ENCODE peak calls at places on chromosomes 3 and 15, in nine cellular contexts. F is PC-3, W is D721Med, T is B cell, G is endodermal cell, Q is MM.1S, I is lower leg skin, X is lower lobe of right lung, V is fibroblast of the aortic adventitia. B is an unnamed sample.

GRCh38 chr3:5002174-5002870 is 23.1 kb downstream of the BHLHE40 start:
- DNase-seq in W (no peak), I (no peak), X (no peak), V (no peak), Q (no peak), F (no peak), T (no peak), G (peak; percentile 85), B (peak; percentile 87)

GRCh38 chr15:80615783-80616391 is 79.2 kb upstream of the ABHD17C start:
- DNase-seq in V (peak; percentile 93), F (peak; percentile 7), Q (no peak), I (peak; percentile 47), X (peak; percentile 79), W (no peak), T (no peak), G (no peak), B (no peak)

GRCh38 chr3:116930786-116931185 is 221.2 kb downstream of the TUSC7 start:
- DNase-seq in W (no peak), G (no peak), V (no peak), X (no peak), I (no peak), T (no peak), F (peak; percentile 46), Q (no peak), B (no peak)

GRCh38 chr3:126782554-126782953 is 78.5 kb downstream of the CHCHD6 start:
- DNase-seq in T (no peak), Q (no peak), G (no peak), F (peak; percentile 91), X (no peak), W (no peak), V (peak; percentile 96), I (peak; percentile 65), B (no peak)

GRCh38 chr15:47422901-47423300 is 294.4 kb upstream of the SEMA6D start:
- DNase-seq in I (no peak), X (no peak), V (no peak), G (no peak), T (no peak), W (no peak), Q (no peak), F (peak; percentile 19), B (no peak)

GRCh38 chr15:52217186-52217585 is 26.0 kb upstream of the GNB5 start:
- DNase-seq in Q (no peak), I (no peak), F (peak; percentile 33), V (no peak), T (no peak), X (no peak), G (peak; percentile 85), W (no peak), B (peak; percentile 37)

GRCh38 chr15:87570186-87570585 is 686.4 kb downstream of the NTRK3 start:
- DNase-seq in W (no peak), I (no peak), V (peak; percentile 37), F (peak; percentile 23), T (no peak), Q (peak; percentile 50), X (no peak), G (no peak), B (no peak)

GRCh38 chr3:133663569-133664313 is 2.0 kb upstream of the TOPBP1 start:
- DNase-seq in T (peak; percentile 58), G (peak; percentile 70), I (no peak), V (peak; percentile 50), F (peak; percentile 66), Q (peak; percentile 75), W (peak; percentile 51), X (no peak), B (peak; percentile 42)

GRCh38 chr3:94928921-94929320 is 866.1 kb downstream of the NSUN3 start:
- DNase-seq in Q (no peak), I (no peak), X (no peak), T (no peak), W (no peak), G (no peak), V (no peak), F (peak; percentile 86), B (no peak)

GRCh38 chr3:125679258-125679657 is 84.0 kb upstream of the OSBPL11 start:
- DNase-seq in T (no peak), V (no peak), X (no peak), F (no peak), Q (no peak), G (peak; percentile 61), W (no peak), I (no peak), B (no peak)

GRCh38 chr15:75718326-75718725 is 5.7 kb upstream of the CSPG4 start:
- DNase-seq in W (no peak), Q (no peak), V (peak; percentile 65), I (peak; percentile 67), F (peak; percentile 54), G (no peak), X (no peak), T (no peak), B (no peak)

GRCh38 chr3:8518138-8518537 is 16.5 kb downstream of the LMCD1 start:
- DNase-seq in T (no peak), V (peak; percentile 50), W (no peak), I (no peak), Q (no peak), G (peak; percentile 23), X (no peak), F (no peak), B (no peak)

GRCh38 chr3:94568041-94568440 is 505.2 kb downstream of the NSUN3 start:
- DNase-seq in G (no peak), V (no peak), W (no peak), X (no peak), Q (no peak), I (no peak), F (no peak), T (no peak), B (no peak)

GRCh38 chr3:101124125-101124524 is 130.9 kb upstream of the ABI3BP start:
- DNase-seq in W (no peak), Q (no peak), G (no peak), T (no peak), F (no peak), X (no peak), V (no peak), I (no peak), B (no peak)

GRCh38 chr15:68475449-68475848 is 43.5 kb upstream of the ITGA11 start:
- DNase-seq in G (no peak), V (no peak), F (no peak), Q (no peak), I (no peak), T (no peak), W (no peak), X (no peak), B (no peak)

GRCh38 chr3:45479627-45480026 is 91.3 kb downstream of the LARS2 start:
- DNase-seq in F (peak; percentile 78), W (no peak), I (no peak), Q (no peak), V (peak; percentile 86), X (no peak), G (no peak), T (no peak), B (no peak)

GRCh38 chr3:41267975-41268640 is 68.8 kb downstream of the CTNNB1 start:
- DNase-seq in X (no peak), G (no peak), F (peak; percentile 99), I (no peak), Q (no peak), T (no peak), V (peak; percentile 93), W (no peak), B (no peak)

GRCh38 chr3:81550415-81550814 is 211.0 kb downstream of the GBE1 start:
- DNase-seq in V (peak; percentile 55), W (no peak), I (no peak), F (peak; percentile 71), G (no peak), T (no peak), Q (no peak), X (no peak), B (no peak)

GRCh38 chr15:34434627-34435305 is 2.8 kb downstream of the GOLGA8A start:
- DNase-seq in F (no peak), W (no peak), I (no peak), X (no peak), G (no peak), Q (no peak), T (no peak), V (no peak), B (no peak)

DNA sequence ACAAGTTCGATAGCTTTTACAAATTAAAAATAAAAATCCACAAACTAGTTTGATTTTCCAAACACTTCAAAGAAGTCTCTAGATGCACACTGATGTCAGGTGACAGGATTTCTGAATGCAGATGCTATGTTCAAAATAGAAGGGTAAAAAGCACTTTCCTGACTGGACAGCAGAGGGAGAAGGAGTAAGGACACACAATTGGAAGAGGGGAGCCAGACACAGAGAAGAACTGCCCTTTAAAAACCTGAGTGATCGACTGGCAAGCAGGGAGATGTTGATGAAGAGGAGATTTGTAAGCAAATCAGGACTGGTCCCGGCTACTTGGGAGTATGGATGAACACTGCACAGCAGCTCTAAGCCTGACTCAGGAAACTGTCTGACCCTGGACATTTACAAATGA is 612.8 kb downstream of the MAGI1 start:
- DNase-seq in T (no peak), F (peak; percentile 4), Q (no peak), I (no peak), V (peak; percentile 18), X (no peak), W (no peak), G (no peak), B (no peak)
- TF ChIP-seq CTCF in T (no peak), F (peak; percentile 38), Q (no peak), I (no peak), V (peak; percentile 49), X (no peak), W (peak; percentile 19), G (peak; percentile 71), B (no peak)

DNA sequence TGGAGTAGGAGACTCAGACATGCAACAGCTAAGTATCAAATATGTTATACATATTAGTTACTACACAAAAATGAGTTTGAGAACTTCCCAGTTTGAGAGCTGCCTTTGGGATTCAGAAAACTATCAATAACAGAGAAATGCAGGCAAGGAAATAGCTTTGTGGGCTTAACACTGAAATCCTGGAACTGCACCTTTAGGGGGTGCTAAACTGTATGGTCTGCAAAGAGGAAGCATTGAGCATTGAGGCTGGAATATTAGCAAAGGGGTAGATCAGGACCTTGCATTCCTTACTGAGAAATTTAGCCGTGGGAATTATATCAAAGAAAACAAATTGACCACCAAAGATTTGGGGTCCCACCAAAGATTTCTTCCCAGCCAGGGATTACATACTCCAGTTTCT is 580.0 kb downstream of the ZNF385D start:
- DNase-seq in V (peak; percentile 6), T (no peak), G (peak; percentile 66), W (no peak), Q (no peak), X (no peak), I (no peak), F (peak; percentile 36), B (no peak)
- TF ChIP-seq CTCF in V (peak; percentile 42), T (peak; percentile 17), G (peak; percentile 85), W (peak; percentile 21), Q (peak; percentile 32), X (no peak), I (no peak), F (peak; percentile 68), B (no peak)

GRCh38 chr15:98174286-98174685 is 213.8 kb downstream of the ARRDC4 start:
- DNase-seq in X (no peak), W (no peak), Q (no peak), G (peak; percentile 72), I (no peak), V (no peak), F (no peak), T (no peak), B (no peak)
- TF ChIP-seq CTCF in X (no peak), W (no peak), Q (no peak), G (peak; percentile 51), I (no peak), V (no peak), F (no peak), T (no peak), B (no peak)

DNA sequence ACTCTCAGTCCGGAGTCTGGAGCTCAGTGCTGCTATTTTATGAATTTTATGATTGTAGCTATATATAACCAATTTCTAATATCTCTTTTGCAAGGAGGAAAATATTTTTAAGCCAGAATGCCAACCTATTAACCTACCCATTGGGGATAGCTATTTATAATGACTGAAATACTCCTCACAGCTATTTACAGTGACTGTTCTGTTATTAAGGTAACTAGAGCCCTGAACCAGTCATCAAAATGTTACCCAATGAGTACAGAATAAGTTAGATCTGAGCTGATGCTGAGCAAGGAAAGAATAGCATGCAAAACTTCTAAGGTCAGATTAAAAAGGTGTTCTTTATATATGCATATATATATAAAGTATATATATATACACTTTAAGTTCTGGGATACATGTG is 79.6 kb upstream of the PPP2R3A start:
- DNase-seq in V (no peak), I (no peak), G (no peak), Q (no peak), X (no peak), F (no peak), W (no peak), T (no peak), B (no peak)
- TF ChIP-seq CTCF in V (no peak), I (no peak), G (no peak), Q (no peak), X (no peak), F (no peak), W (no peak), T (no peak), B (no peak)